ENCODE peak calls at places on chromosomes 7 and 10, in nine cellular contexts. T, I, B, U, S, Y, O, P and F are unnamed samples.

GRCh38 chr7:23343806-23344500 is 44.8 kb downstream of the MALSU1 start:
- DNase-seq in T (peak; percentile 26), O (no peak), U (no peak), P (no peak), S (no peak), B (no peak), Y (no peak), I (no peak), F (no peak)

GRCh38 chr7:135812151-135812550 is 63.5 kb upstream of the FAM180A start:
- DNase-seq in B (no peak), U (no peak), Y (no peak), I (no peak), T (no peak), O (no peak), S (no peak), P (no peak), F (no peak)

GRCh38 chr7:24503511-24503910 is 69.7 kb upstream of the PALS2 start:
- DNase-seq in P (no peak), B (no peak), S (no peak), T (no peak), U (no peak), I (no peak), O (no peak), Y (no peak), F (no peak)

GRCh38 chr7:30543815-30544525 is 39.3 kb upstream of the GGCT start:
- DNase-seq in U (no peak), T (no peak), P (no peak), Y (no peak), O (no peak), I (no peak), S (no peak), B (no peak), F (no peak)

GRCh38 chr7:149198161-149198816 is 2.9 kb downstream of the ZNF282 start:
- DNase-seq in P (no peak), I (no peak), S (no peak), T (no peak), Y (no peak), B (no peak), U (no peak), O (no peak), F (no peak)

GRCh38 chr7:149877890-149878522 is 4.2 kb downstream of the ATP6V0E2 start:
- DNase-seq in P (no peak), O (no peak), I (no peak), B (no peak), U (no peak), T (no peak), S (peak; percentile 56), Y (no peak), F (no peak)

GRCh38 chr7:122858310-122858709 is 27.9 kb downstream of the CADPS2 start:
- DNase-seq in U (no peak), O (no peak), T (no peak), B (no peak), P (no peak), I (no peak), S (no peak), Y (no peak), F (no peak)

GRCh38 chr7:50208335-50208982 is 96.1 kb upstream of the IKZF1 start:
- DNase-seq in U (no peak), Y (no peak), B (no peak), O (no peak), T (no peak), P (no peak), I (no peak), S (no peak), F (no peak)

GRCh38 chr10:130746311-130746710 is 565.2 kb downstream of the TCERG1L start:
- DNase-seq in P (no peak), S (no peak), T (no peak), O (no peak), B (no peak), Y (no peak), U (no peak), I (no peak), F (no peak)

GRCh38 chr7:152527610-152528032 is 91.8 kb upstream of the KMT2C start:
- DNase-seq in I (no peak), U (no peak), O (no peak), Y (no peak), P (peak; percentile 17), B (no peak), S (peak; percentile 3), T (no peak), F (peak; percentile 14)

GRCh38 chr7:116216956-116217570 is 6.7 kb downstream of the TES start:
- DNase-seq in B (no peak), T (peak; percentile 75), I (no peak), Y (no peak), O (peak; percentile 65), S (no peak), P (no peak), U (no peak), F (peak; percentile 34)

GRCh38 chr10:77597560-77597959 is 40.0 kb downstream of the KCNMA1 start:
- DNase-seq in S (no peak), P (no peak), B (no peak), I (no peak), Y (no peak), T (no peak), O (no peak), U (no peak), F (no peak)

GRCh38 chr7:121164247-121164646 is 164.6 kb upstream of the WNT16 start:
- DNase-seq in B (no peak), I (no peak), O (no peak), T (no peak), Y (no peak), P (no peak), U (no peak), S (no peak), F (no peak)

GRCh38 chr7:121166885-121167284 is 161.9 kb upstream of the WNT16 start:
- DNase-seq in O (no peak), B (no peak), U (no peak), I (no peak), S (no peak), Y (no peak), P (no peak), T (no peak), F (no peak)

GRCh38 chr7:121159553-121159952 is 169.2 kb upstream of the WNT16 start:
- DNase-seq in U (no peak), S (no peak), B (no peak), I (no peak), Y (no peak), P (no peak), T (no peak), O (no peak), F (no peak)

GRCh38 chr7:121160150-121161008 is 168.4 kb upstream of the WNT16 start:
- DNase-seq in B (no peak), P (no peak), O (no peak), U (no peak), Y (no peak), S (no peak), I (no peak), T (no peak), F (no peak)

DNA sequence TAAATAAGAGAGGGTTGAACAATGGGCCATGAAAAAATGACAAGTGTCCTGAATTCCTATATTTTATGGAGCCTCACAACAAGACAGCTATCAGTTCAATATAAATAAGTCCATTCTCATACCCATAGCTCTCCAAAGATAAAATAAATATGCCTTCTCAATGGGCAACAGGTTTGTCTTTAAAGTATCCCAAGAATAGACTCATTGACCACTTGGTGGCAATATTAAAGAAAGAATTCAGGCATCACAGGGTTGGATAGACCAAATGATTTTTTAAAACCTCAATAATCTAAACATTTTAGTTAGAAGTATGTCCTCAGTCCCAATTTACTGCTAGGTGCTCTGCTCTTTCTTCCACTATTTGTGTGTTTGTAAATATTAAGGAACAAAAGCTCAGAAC is 165.1 kb upstream of the WNT16 start:
- DNase-seq in O (no peak), B (no peak), T (no peak), I (no peak), U (no peak), Y (no peak), S (no peak), P (no peak), F (no peak)
- TF ChIP-seq CTCF in O (no peak), B (no peak), T (no peak), I (no peak), U (no peak), Y (no peak), S (no peak), P (no peak), F (no peak)

GRCh38 chr7:33128990-33129805 is at the start of gene BBS9:
- DNase-seq in O (peak; percentile 95), U (peak; percentile 94), T (peak; percentile 96), P (peak; percentile 93), Y (peak; percentile 95), B (peak; percentile 97), S (peak; percentile 96), I (peak; percentile 92), F (peak; percentile 98)

GRCh38 chr7:33128631-33128989 is 754 bp upstream of the BBS9 start:
- DNase-seq in B (no peak), I (no peak), S (no peak), U (no peak), O (no peak), P (no peak), T (no peak), Y (no peak), F (no peak)

GRCh38 chr7:33127085-33127484 is 2.3 kb upstream of the BBS9 start:
- DNase-seq in T (no peak), S (no peak), P (no peak), I (no peak), U (no peak), Y (no peak), O (no peak), B (no peak), F (no peak)

GRCh38 chr7:33130184-33130583 is 820 bp downstream of the BBS9 start:
- DNase-seq in P (no peak), U (no peak), O (peak; percentile 21), Y (no peak), B (no peak), S (no peak), T (peak; percentile 9), I (peak; percentile 12), F (no peak)

DNA sequence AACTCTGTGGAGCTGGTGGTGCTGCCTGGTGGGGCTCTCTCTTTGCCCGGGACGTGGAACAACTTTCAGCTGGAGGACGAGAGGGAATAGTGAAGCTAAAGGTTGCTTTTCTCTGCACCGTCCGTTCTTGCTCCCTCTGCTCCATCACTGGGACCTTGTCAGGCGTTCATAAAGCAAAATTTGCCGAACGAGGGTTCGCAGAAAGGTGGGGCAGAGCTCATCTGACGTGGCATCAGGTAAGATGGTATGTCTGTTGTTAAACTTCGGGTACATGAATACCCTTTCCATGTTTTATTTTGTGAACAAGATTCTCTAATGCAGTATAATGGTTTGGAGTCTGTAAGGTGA is 416 bp downstream of the BBS9 start:
- DNase-seq in I (peak; percentile 19), T (no peak), P (no peak), O (no peak), Y (no peak), U (no peak), B (no peak), S (no peak), F (no peak)
- TF ChIP-seq CTCF in I (no peak), T (no peak), P (no peak), O (no peak), Y (no peak), U (no peak), B (no peak), S (no peak), F (no peak)

GRCh38 chr10:101447477-101447876 is 93.5 kb downstream of the BTRC start:
- DNase-seq in Y (no peak), I (no peak), S (no peak), U (no peak), B (no peak), O (no peak), T (no peak), P (no peak), F (no peak)
- TF ChIP-seq CTCF in Y (no peak), I (no peak), S (no peak), U (no peak), B (no peak), O (no peak), T (no peak), P (no peak), F (no peak)

GRCh38 chr10:52746169-52746568 is 26.4 kb downstream of the MBL2 start:
- DNase-seq in Y (no peak), I (no peak), B (no peak), T (peak; percentile 7), P (no peak), S (no peak), O (no peak), U (no peak), F (no peak)
- TF ChIP-seq CTCF in Y (no peak), I (no peak), B (no peak), T (peak; percentile 29), P (no peak), S (no peak), O (no peak), U (no peak), F (no peak)